ENCODE peak calls at places on chromosome 5, in six cellular contexts. R is tibial artery, Q is brain microvascular endothelial cell, C is Panc1, K is endothelial cell of umbilical vein, G is prostate gland. D is an unnamed sample. For H3K36me3, the result is how much of the 10 kb centered on the place peaks cover.

GRCh38 chr5:44794371-44794770 is 14.4 kb upstream of the MRPS30 start:
- DNase-seq in R (no peak), Q (no peak), C (no peak), K (no peak), G (no peak), D (no peak)

GRCh38 chr5:7426284-7426683 is 30.3 kb downstream of the ADCY2 start:
- DNase-seq in R (no peak), Q (no peak), C (no peak), K (no peak), G (no peak), D (no peak)

GRCh38 chr5:178425621-178426068 is 164.5 kb downstream of the COL23A1 start:
- DNase-seq in R (no peak), Q (no peak), C (no peak), K (no peak), G (no peak), D (no peak)

GRCh38 chr5:179164331-179165311 is 104.4 kb downstream of the ZNF354C start:
- DNase-seq in R (peak), Q (no peak), C (no peak), K (no peak), G (no peak), D (no peak)

GRCh38 chr5:936149-937144 is 43.8 kb downstream of the TRIP13 start:
- DNase-seq in R (no peak), Q (no peak), C (no peak), K (no peak), G (no peak), D (no peak)

GRCh38 chr5:42984307-42984706 is 55.8 kb downstream of the ANXA2R start:
- DNase-seq in R (no peak), Q (peak), C (no peak), K (peak), G (no peak), D (peak)

GRCh38 chr5:168706655-168707069 is 127.5 kb upstream of the PANK3 start:
- DNase-seq in R (peak), Q (peak), C (peak), K (peak), G (no peak), D (peak)

GRCh38 chr5:69224520-69224919 is 10.2 kb upstream of the CDK7 start:
- DNase-seq in R (no peak), Q (no peak), C (no peak), K (no peak), G (no peak), D (no peak)

GRCh38 chr5:14491505-14491904 is 90.1 kb upstream of the OTULINL start:
- DNase-seq in R (no peak), Q (peak), C (no peak), K (no peak), G (no peak), D (no peak)

GRCh38 chr5:154714271-154714986 is 40.7 kb upstream of the LARP1 start:
- DNase-seq in R (no peak), Q (peak), C (no peak), K (peak), G (no peak), D (peak)

GRCh38 chr5:157839157-157839795 is 19.7 kb downstream of the CLINT1 start:
- DNase-seq in R (no peak), Q (no peak), C (no peak), K (no peak), G (no peak), D (no peak)

GRCh38 chr5:97550164-97550563 is 367.1 kb upstream of the RIOK2 start:
- DNase-seq in R (no peak), Q (peak), C (no peak), K (peak), G (no peak), D (peak)

GRCh38 chr5:36495638-36496010 is 110.8 kb upstream of the SLC1A3 start:
- DNase-seq in R (no peak), Q (no peak), C (no peak), K (no peak), G (no peak), D (no peak)

GRCh38 chr5:36491860-36492259 is 114.5 kb upstream of the SLC1A3 start:
- DNase-seq in R (no peak), Q (no peak), C (no peak), K (no peak), G (no peak), D (no peak)

GRCh38 chr5:36494756-36495637 is 111.4 kb upstream of the SLC1A3 start:
- DNase-seq in R (no peak), Q (peak), C (no peak), K (no peak), G (peak), D (peak)

GRCh38 chr5:36494028-36494427 is 112.4 kb upstream of the SLC1A3 start:
- DNase-seq in R (no peak), Q (no peak), C (no peak), K (no peak), G (no peak), D (peak)

GRCh38 chr5:36492998-36493655 is 113.3 kb upstream of the SLC1A3 start:
- DNase-seq in R (no peak), Q (peak), C (no peak), K (peak), G (no peak), D (peak)
- TF ChIP-seq CTCF in R (no peak), Q (peak), C (no peak), K (no peak), G (no peak), D (no peak)

DNA sequence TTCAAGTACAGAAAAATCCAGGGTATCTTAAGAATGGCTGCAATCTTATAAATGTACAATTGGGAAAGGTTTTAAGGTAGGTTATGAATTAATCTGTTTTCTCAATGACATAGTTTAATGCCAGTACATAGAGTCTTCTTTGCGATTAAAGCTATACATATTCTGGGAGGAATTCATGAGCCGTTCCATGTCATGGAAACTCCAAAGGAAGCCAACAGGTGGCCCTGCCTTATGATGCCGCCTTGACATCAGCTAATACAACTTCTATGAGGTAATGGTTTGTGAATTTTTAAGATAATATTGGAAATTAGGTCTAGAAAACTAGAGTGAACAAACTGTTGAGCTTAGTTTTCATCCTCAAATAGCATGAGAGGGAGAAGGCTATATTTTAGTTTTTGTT is 713.4 kb downstream of the EFNA5 start:
- DNase-seq in R (no peak), Q (no peak), C (no peak), K (no peak), G (no peak), D (no peak)
- H3K36me3 ChIP-seq in R (under half), Q (under half), C (under half), K (under half), G (under half), D (under half)

GRCh38 chr5:149775785-149776184 is 45.7 kb downstream of the PPARGC1B start:
- DNase-seq in R (no peak), Q (no peak), C (peak), K (no peak), G (no peak), D (peak)
- TF ChIP-seq CTCF in R (no peak), Q (peak), C (no peak), K (peak), G (no peak), D (peak)

DNA sequence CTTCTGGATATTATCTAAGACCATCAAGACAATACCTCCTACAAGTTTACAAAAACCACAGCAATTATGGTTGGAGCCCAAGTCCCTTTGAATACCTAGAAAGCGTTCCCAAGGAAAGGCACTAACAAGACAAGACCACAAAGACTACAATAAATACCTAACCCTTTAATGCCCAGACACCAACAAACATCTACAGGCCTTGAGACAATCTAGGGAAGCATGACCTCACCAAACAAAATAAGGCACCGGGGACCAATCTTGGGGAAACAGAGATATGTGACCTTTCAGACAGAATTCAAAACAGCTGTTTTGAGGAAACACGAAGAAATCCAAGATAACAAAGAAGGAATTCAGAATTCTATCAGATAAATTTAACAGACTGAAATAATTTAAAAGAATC is 37.8 kb downstream of the OXCT1 start:
- DNase-seq in R (no peak), Q (no peak), C (no peak), K (peak), G (no peak), D (no peak)
- H3K36me3 ChIP-seq in R (under half), Q (under half), C (under half), K (under half), G (under half), D (under half)

GRCh38 chr5:94850960-94851359 is 232.5 kb downstream of the SLF1 start:
- DNase-seq in R (no peak), Q (no peak), C (no peak), K (no peak), G (no peak), D (no peak)

GRCh38 chr5:94849324-94849723 is 230.9 kb downstream of the SLF1 start:
- DNase-seq in R (no peak), Q (no peak), C (no peak), K (no peak), G (no peak), D (no peak)

GRCh38 chr5:94853122-94853521 is 234.7 kb downstream of the SLF1 start:
- DNase-seq in R (no peak), Q (no peak), C (no peak), K (no peak), G (no peak), D (no peak)

GRCh38 chr5:94847726-94848125 is 229.3 kb downstream of the SLF1 start:
- DNase-seq in R (no peak), Q (no peak), C (no peak), K (no peak), G (no peak), D (no peak)

DNA sequence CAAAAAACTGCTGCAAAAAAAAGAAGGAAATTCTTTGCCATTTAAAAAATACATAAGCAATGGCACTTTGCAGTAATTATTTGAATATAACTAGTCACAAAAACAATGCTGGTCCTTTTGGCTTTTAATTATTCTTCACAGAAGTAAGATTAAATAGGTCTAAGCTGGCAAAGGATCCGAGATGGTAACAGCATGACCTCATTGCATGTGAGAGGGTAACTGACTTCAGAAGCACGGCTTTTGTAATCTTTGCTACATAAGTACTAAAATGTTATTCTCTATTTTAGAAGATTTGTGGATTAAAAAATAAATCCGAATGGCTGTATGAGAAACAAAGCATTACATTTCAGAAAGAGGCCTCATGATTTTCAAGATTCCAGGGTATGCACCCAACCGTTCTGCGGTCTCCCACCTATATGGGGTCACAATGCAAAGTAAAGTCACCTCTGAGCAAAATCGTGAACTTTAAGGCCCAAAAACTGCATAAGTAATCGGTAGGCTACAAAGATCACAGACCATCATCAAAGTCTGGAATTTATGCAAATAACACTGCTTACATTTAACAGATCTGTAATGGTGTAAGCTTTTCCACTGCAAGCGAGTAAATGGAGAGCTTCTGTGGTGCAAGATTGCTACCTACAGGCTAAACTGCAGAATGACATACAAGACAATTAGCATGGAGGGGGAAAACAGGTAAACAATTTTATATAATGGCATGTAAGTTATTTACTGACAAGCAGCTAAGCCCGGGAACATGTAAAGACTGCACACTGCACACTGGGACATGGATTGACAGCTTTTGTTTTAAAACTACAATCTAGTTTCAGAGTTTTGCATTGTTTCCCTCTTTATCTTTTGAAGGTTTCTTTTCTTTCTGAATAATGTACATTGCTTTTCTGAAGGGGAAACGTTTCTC is 231.6 kb downstream of the SLF1 start:
- DNase-seq in R (no peak), Q (peak), C (no peak), K (peak), G (no peak), D (peak)
- TF ChIP-seq CTCF in R (no peak), Q (peak), C (peak), K (peak), G (no peak), D (peak)

GRCh38 chr5:140245354-140245753 is 57.5 kb downstream of the PFDN1 start:
- DNase-seq in R (no peak), Q (no peak), C (no peak), K (peak), G (no peak), D (no peak)
- H3K36me3 ChIP-seq in R (under half), Q (under half), C (under half), K (under half), G (under half), D (under half)

D was measured in bronchial epithelial cell.